ENCODE peak calls at places on chromosomes 2 and 18, in eight cellular contexts. S is germinal center, E is DMS79 treated with DMSO at 0.1 percent for 48 hours, Z is SK-N-MC, U is EH, X is PC-3, A is cardiac fibroblast, C is pancreas. G is an unnamed sample.

GRCh38 chr18:55473534-55473933 is 114.5 kb downstream of the TCF4 start:
- DNase-seq in S (no peak), E (no peak), Z (no peak), U (no peak), X (no peak), A (no peak), C (no peak), G (no peak)

GRCh38 chr2:132037527-132038178 is 124.1 kb downstream of the ANKRD30BL start:
- DNase-seq in S (peak; percentile 3), E (no peak), Z (no peak), U (peak; percentile 7), X (no peak), A (peak; percentile 1), C (peak; percentile 44), G (no peak)

GRCh38 chr2:36450466-36451196 is 95.1 kb downstream of the CRIM1 start:
- DNase-seq in S (no peak), E (no peak), Z (no peak), U (peak; percentile 95), X (peak; percentile 65), A (peak; percentile 85), C (no peak), G (no peak)

GRCh38 chr2:84204995-84205394 is 254.1 kb downstream of the SUCLG1 start:
- DNase-seq in S (no peak), E (no peak), Z (no peak), U (no peak), X (no peak), A (no peak), C (no peak), G (no peak)

GRCh38 chr2:38650717-38651116 is 15.2 kb upstream of the GALM start:
- DNase-seq in S (no peak), E (no peak), Z (no peak), U (no peak), X (no peak), A (no peak), C (no peak), G (no peak)

GRCh38 chr2:26557244-26557925 is 79.5 kb upstream of the OTOF start:
- DNase-seq in S (no peak), E (no peak), Z (no peak), U (no peak), X (no peak), A (no peak), C (no peak), G (no peak)

GRCh38 chr2:234081970-234082822 is 31.7 kb downstream of the SPP2 start:
- DNase-seq in S (no peak), E (peak; percentile 94), Z (no peak), U (no peak), X (peak; percentile 46), A (no peak), C (peak; percentile 82), G (no peak)

GRCh38 chr2:20916604-20917286 is 93.8 kb upstream of the LDAH start:
- DNase-seq in S (no peak), E (no peak), Z (no peak), U (peak; percentile 40), X (no peak), A (peak; percentile 10), C (no peak), G (no peak)

GRCh38 chr2:12501469-12502147 is 215.1 kb upstream of the TRIB2 start:
- DNase-seq in S (peak; percentile 20), E (no peak), Z (no peak), U (peak; percentile 15), X (peak; percentile 27), A (peak; percentile 49), C (no peak), G (no peak)

GRCh38 chr2:46645681-46646162 is 166.4 kb downstream of the TMEM247 start:
- DNase-seq in S (no peak), E (peak; percentile 90), Z (no peak), U (peak; percentile 96), X (peak; percentile 20), A (peak; percentile 91), C (no peak), G (no peak)

GRCh38 chr18:43587538-43588153 is 310.4 kb upstream of the SYT4 start:
- DNase-seq in S (peak; percentile 6), E (peak; percentile 13), Z (no peak), U (peak; percentile 50), X (peak; percentile 34), A (peak; percentile 68), C (no peak), G (no peak)

GRCh38 chr2:55010149-55010591 is 40.1 kb downstream of the RTN4 start:
- DNase-seq in S (peak; percentile 62), E (no peak), Z (no peak), U (peak; percentile 56), X (peak; percentile 31), A (peak; percentile 56), C (peak; percentile 58), G (no peak)

GRCh38 chr18:39489426-39489825 is 1923.8 kb upstream of the CELF4 start:
- DNase-seq in S (no peak), E (no peak), Z (no peak), U (peak; percentile 7), X (no peak), A (peak; percentile 59), C (no peak), G (no peak)

GRCh38 chr18:23784811-23785245 is 95.6 kb downstream of the LAMA3 start:
- DNase-seq in S (no peak), E (no peak), Z (no peak), U (peak; percentile 96), X (no peak), A (peak; percentile 66), C (no peak), G (no peak)

GRCh38 chr2:112483047-112483473 is 1.1 kb downstream of the TTL start:
- DNase-seq in S (no peak), E (peak; percentile 43), Z (no peak), U (peak; percentile 76), X (peak; percentile 58), A (peak; percentile 55), C (no peak), G (no peak)

GRCh38 chr2:38301340-38301968 is 75.6 kb downstream of the ATL2 start:
- DNase-seq in S (peak; percentile 6), E (no peak), Z (no peak), U (no peak), X (no peak), A (no peak), C (no peak), G (no peak)

GRCh38 chr2:182858671-182859070 is 7.8 kb downstream of the FRZB start:
- DNase-seq in S (no peak), E (no peak), Z (no peak), U (peak; percentile 47), X (peak; percentile 11), A (no peak), C (no peak), G (no peak)

GRCh38 chr2:26854283-26854827 is 6.4 kb downstream of the DPYSL5 start:
- DNase-seq in S (no peak), E (no peak), Z (no peak), U (no peak), X (no peak), A (no peak), C (no peak), G (no peak)

GRCh38 chr2:151927501-151928221 is 99.4 kb upstream of the ARL5A start:
- DNase-seq in S (no peak), E (no peak), Z (no peak), U (no peak), X (no peak), A (no peak), C (no peak), G (no peak)

GRCh38 chr2:116692988-116693387 is 1121.5 kb upstream of the DDX18 start:
- DNase-seq in S (no peak), E (no peak), Z (no peak), U (no peak), X (peak; percentile 69), A (no peak), C (no peak), G (no peak)

GRCh38 chr2:17373736-17374135 is 144.5 kb downstream of the RAD51AP2 start:
- DNase-seq in S (no peak), E (no peak), Z (no peak), U (no peak), X (no peak), A (no peak), C (no peak), G (no peak)

GRCh38 chr18:66506178-66506577 is 97.7 kb downstream of the CDH19 start:
- DNase-seq in S (no peak), E (no peak), Z (no peak), U (no peak), X (no peak), A (no peak), C (no peak), G (no peak)

GRCh38 chr2:45872211-45872610 is 220.7 kb downstream of the PRKCE start:
- DNase-seq in S (no peak), E (no peak), Z (no peak), U (peak; percentile 35), X (peak; percentile 7), A (peak; percentile 29), C (no peak), G (no peak)

GRCh38 chr2:31137211-31138036 is 816 bp downstream of the GALNT14 start:
- DNase-seq in S (peak; percentile 59), E (no peak), Z (no peak), U (peak; percentile 4), X (peak; percentile 11), A (no peak), C (peak; percentile 10), G (no peak)

GRCh38 chr2:109418716-109419115 is 195.1 kb downstream of the SEPTIN10 start:
- DNase-seq in S (no peak), E (no peak), Z (no peak), U (no peak), X (no peak), A (no peak), C (no peak), G (no peak)

GRCh38 chr2:238689331-238689730 is 158.6 kb upstream of the TWIST2 start:
- DNase-seq in S (no peak), E (no peak), Z (no peak), U (no peak), X (no peak), A (no peak), C (no peak), G (no peak)

GRCh38 chr2:171957061-171957460 is 34.8 kb downstream of the HAT1 start:
- DNase-seq in S (no peak), E (no peak), Z (no peak), U (peak; percentile 43), X (peak; percentile 44), A (no peak), C (no peak), G (no peak)

GRCh38 chr2:70779911-70780580 is 10.4 kb downstream of the FIGLA start:
- DNase-seq in S (no peak), E (no peak), Z (no peak), U (peak; percentile 44), X (peak; percentile 80), A (peak; percentile 28), C (no peak), G (no peak)

GRCh38 chr2:229089806-229090205 is 181.3 kb downstream of the PID1 start:
- DNase-seq in S (no peak), E (no peak), Z (no peak), U (peak; percentile 8), X (no peak), A (no peak), C (no peak), G (no peak)

GRCh38 chr18:79938196-79938595 is 13.3 kb downstream of the SLC66A2 start:
- DNase-seq in S (no peak), E (no peak), Z (no peak), U (no peak), X (no peak), A (no peak), C (no peak), G (no peak)

GRCh38 chr2:96113367-96113677 is 3.0 kb downstream of the ADRA2B start:
- DNase-seq in S (peak; percentile 47), E (no peak), Z (no peak), U (no peak), X (no peak), A (no peak), C (no peak), G (no peak)

GRCh38 chr18:37537868-37538525 is 27.6 kb downstream of the CELF4 start:
- DNase-seq in S (peak; percentile 69), E (no peak), Z (no peak), U (peak; percentile 62), X (peak; percentile 41), A (peak; percentile 74), C (peak; percentile 81), G (peak; percentile 15)

G was measured in Panc1.